ENCODE peak calls at places on chromosomes 2 and 18, in five cellular contexts. One of them, this sample, is unnamed.

GRCh38 chr2:65877331-65877791 is 445.0 kb upstream of the SPRED2 start:
- DNase-seq in hepatocyte: no peak
- DNase-seq in left lung: no peak
- DNase-seq in GM20000: no peak
- DNase-seq in B cell: no peak
- DNase-seq in this sample: no peak

GRCh38 chr2:75557474-75558131 is 3.1 kb downstream of the EVA1A start:
- DNase-seq in left lung: no peak
- DNase-seq in hepatocyte: no peak
- DNase-seq in B cell: no peak
- DNase-seq in GM20000: no peak
- DNase-seq in this sample: no peak

GRCh38 chr2:230715201-230715600 is 2.6 kb downstream of the CAB39 start:
- DNase-seq in GM20000: no peak
- DNase-seq in left lung: no peak
- DNase-seq in hepatocyte: no peak
- DNase-seq in B cell: no peak
- DNase-seq in this sample: no peak

GRCh38 chr18:45528712-45529336 is 86.5 kb upstream of the SLC14A2 start:
- DNase-seq in B cell: no peak
- DNase-seq in hepatocyte: no peak
- DNase-seq in left lung: no peak
- DNase-seq in GM20000: no peak
- DNase-seq in this sample: no peak

GRCh38 chr2:85400541-85400940 is 9.6 kb downstream of the CAPG start:
- DNase-seq in GM20000: no peak
- DNase-seq in B cell: no peak
- DNase-seq in hepatocyte: no peak
- DNase-seq in left lung: peak
- DNase-seq in this sample: no peak

GRCh38 chr2:51995293-51995692 is 963.4 kb upstream of the NRXN1 start:
- DNase-seq in left lung: no peak
- DNase-seq in B cell: no peak
- DNase-seq in GM20000: no peak
- DNase-seq in hepatocyte: no peak
- DNase-seq in this sample: no peak

GRCh38 chr2:147913701-147914480 is 69.1 kb downstream of the ACVR2A start:
- DNase-seq in B cell: no peak
- DNase-seq in GM20000: no peak
- DNase-seq in left lung: no peak
- DNase-seq in hepatocyte: no peak
- DNase-seq in this sample: no peak

GRCh38 chr2:26732446-26732845 is 31.6 kb upstream of the SLC35F6 start:
- DNase-seq in B cell: no peak
- DNase-seq in hepatocyte: no peak
- DNase-seq in GM20000: no peak
- DNase-seq in left lung: no peak
- DNase-seq in this sample: no peak

GRCh38 chr2:38788306-38788705 is 10.3 kb downstream of the GEMIN6 start:
- DNase-seq in GM20000: no peak
- DNase-seq in B cell: no peak
- DNase-seq in left lung: no peak
- DNase-seq in hepatocyte: no peak
- DNase-seq in this sample: no peak

GRCh38 chr2:11945139-11946126 is 199.0 kb downstream of the LPIN1 start:
- DNase-seq in left lung: no peak
- DNase-seq in GM20000: no peak
- DNase-seq in B cell: no peak
- DNase-seq in hepatocyte: no peak
- DNase-seq in this sample: no peak

GRCh38 chr2:30956995-30957394 is 149.7 kb upstream of the CAPN13 start:
- DNase-seq in B cell: no peak
- DNase-seq in GM20000: no peak
- DNase-seq in left lung: no peak
- DNase-seq in hepatocyte: no peak
- DNase-seq in this sample: no peak

GRCh38 chr2:232697807-232698110 is 628 bp downstream of the GIGYF2 start:
- DNase-seq in hepatocyte: no peak
- DNase-seq in left lung: no peak
- DNase-seq in GM20000: no peak
- DNase-seq in B cell: no peak
- DNase-seq in this sample: no peak

GRCh38 chr2:154527962-154528361 is 170.5 kb upstream of the KCNJ3 start:
- DNase-seq in hepatocyte: no peak
- DNase-seq in B cell: no peak
- DNase-seq in left lung: no peak
- DNase-seq in GM20000: no peak
- DNase-seq in this sample: no peak

GRCh38 chr2:36455788-36456187 is 100.2 kb downstream of the CRIM1 start:
- DNase-seq in B cell: no peak
- DNase-seq in left lung: no peak
- DNase-seq in GM20000: no peak
- DNase-seq in hepatocyte: no peak
- DNase-seq in this sample: no peak

GRCh38 chr2:158781562-158781961 is 13.6 kb upstream of the DAPL1 start:
- DNase-seq in left lung: no peak
- DNase-seq in B cell: no peak
- DNase-seq in hepatocyte: peak
- DNase-seq in GM20000: no peak
- DNase-seq in this sample: no peak

GRCh38 chr18:58495202-58495601 is 133.7 kb downstream of the ALPK2 start:
- DNase-seq in GM20000: no peak
- DNase-seq in hepatocyte: no peak
- DNase-seq in left lung: no peak
- DNase-seq in B cell: no peak
- DNase-seq in this sample: no peak

GRCh38 chr2:7191927-7192326 is 274.7 kb downstream of the RNF144A start:
- DNase-seq in hepatocyte: peak
- DNase-seq in GM20000: no peak
- DNase-seq in B cell: no peak
- DNase-seq in left lung: no peak
- DNase-seq in this sample: no peak

GRCh38 chr18:2948038-2948437 is 64.9 kb downstream of the LPIN2 start:
- DNase-seq in GM20000: no peak
- DNase-seq in B cell: no peak
- DNase-seq in left lung: no peak
- DNase-seq in hepatocyte: peak
- DNase-seq in this sample: no peak

GRCh38 chr18:48838921-48839818 is 111.6 kb downstream of the SMAD7 start:
- DNase-seq in B cell: no peak
- DNase-seq in left lung: no peak
- DNase-seq in hepatocyte: peak
- DNase-seq in GM20000: no peak
- DNase-seq in this sample: no peak

GRCh38 chr2:138949517-138949916 is 169.3 kb upstream of the NXPH2 start:
- DNase-seq in hepatocyte: no peak
- DNase-seq in left lung: no peak
- DNase-seq in GM20000: no peak
- DNase-seq in B cell: no peak
- DNase-seq in this sample: no peak

GRCh38 chr2:228048838-228049490 is 132.5 kb downstream of the SPHKAP start:
- DNase-seq in hepatocyte: peak
- DNase-seq in left lung: peak
- DNase-seq in GM20000: peak
- DNase-seq in B cell: no peak
- DNase-seq in this sample: no peak

GRCh38 chr2:73970850-73971471 is 13.7 kb upstream of the TET3 start:
- DNase-seq in left lung: peak
- DNase-seq in GM20000: peak
- DNase-seq in B cell: peak
- DNase-seq in hepatocyte: no peak
- DNase-seq in this sample: no peak

GRCh38 chr2:113282747-113283533 is 4.2 kb upstream of the PAX8 start:
- DNase-seq in left lung: peak
- DNase-seq in hepatocyte: peak
- DNase-seq in GM20000: no peak
- DNase-seq in B cell: no peak
- DNase-seq in this sample: no peak
- TF ChIP-seq CTCF in left lung: no peak
- TF ChIP-seq CTCF in hepatocyte: peak
- TF ChIP-seq CTCF in GM20000: no peak
- TF ChIP-seq CTCF in B cell: no peak
- TF ChIP-seq CTCF in this sample: peak

DNA sequence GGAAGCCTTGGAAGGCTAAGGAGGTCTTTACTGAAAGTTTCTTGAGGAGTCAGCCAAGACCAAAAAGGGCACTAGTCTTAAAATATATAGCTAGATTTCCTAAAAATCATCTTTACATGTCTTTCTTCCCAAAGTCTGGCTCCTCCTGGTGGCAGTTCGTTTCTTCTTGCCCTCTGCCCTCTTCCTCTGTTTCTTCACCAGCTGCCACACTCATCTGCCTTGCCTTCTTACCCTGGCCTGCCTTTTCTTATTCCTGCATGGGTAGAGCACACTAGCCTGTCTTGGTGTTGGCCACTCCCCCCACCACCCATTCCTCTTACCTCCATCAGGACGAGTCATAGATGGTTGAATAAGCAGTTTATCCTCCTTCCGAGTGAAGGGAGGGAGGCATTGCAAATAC is 129.8 kb downstream of the RAPGEF4 start:
- DNase-seq in B cell: no peak
- DNase-seq in left lung: no peak
- DNase-seq in GM20000: no peak
- DNase-seq in hepatocyte: no peak
- DNase-seq in this sample: no peak
- TF ChIP-seq CTCF in B cell: no peak
- TF ChIP-seq CTCF in left lung: no peak
- TF ChIP-seq CTCF in GM20000: no peak
- TF ChIP-seq CTCF in hepatocyte: no peak
- TF ChIP-seq CTCF in this sample: no peak

GRCh38 chr2:45006041-45006941 is 3.0 kb downstream of the SIX2 start:
- DNase-seq in B cell: no peak
- DNase-seq in hepatocyte: no peak
- DNase-seq in GM20000: no peak
- DNase-seq in left lung: no peak
- DNase-seq in this sample: no peak

GRCh38 chr2:45007356-45007755 is 1.9 kb downstream of the SIX2 start:
- DNase-seq in left lung: no peak
- DNase-seq in GM20000: no peak
- DNase-seq in hepatocyte: no peak
- DNase-seq in B cell: no peak
- DNase-seq in this sample: no peak

GRCh38 chr2:45007961-45008295 is 1.3 kb downstream of the SIX2 start:
- DNase-seq in left lung: no peak
- DNase-seq in B cell: no peak
- DNase-seq in GM20000: no peak
- DNase-seq in hepatocyte: no peak
- DNase-seq in this sample: no peak

GRCh38 chr2:45005261-45006002 is 3.8 kb downstream of the SIX2 start:
- DNase-seq in B cell: no peak
- DNase-seq in GM20000: no peak
- DNase-seq in hepatocyte: no peak
- DNase-seq in left lung: no peak
- DNase-seq in this sample: no peak

GRCh38 chr2:45006942-45007287 is 2.3 kb downstream of the SIX2 start:
- DNase-seq in B cell: no peak
- DNase-seq in hepatocyte: no peak
- DNase-seq in left lung: no peak
- DNase-seq in GM20000: no peak
- DNase-seq in this sample: no peak
- TF ChIP-seq CTCF in B cell: no peak
- TF ChIP-seq CTCF in hepatocyte: no peak
- TF ChIP-seq CTCF in left lung: no peak
- TF ChIP-seq CTCF in GM20000: no peak
- TF ChIP-seq CTCF in this sample: no peak

GRCh38 chr2:33599175-33599942 is at the start of gene FAM98A:
- DNase-seq in left lung: peak
- DNase-seq in hepatocyte: peak
- DNase-seq in GM20000: peak
- DNase-seq in B cell: peak
- DNase-seq in this sample: peak
- TF ChIP-seq CTCF in left lung: no peak
- TF ChIP-seq CTCF in hepatocyte: no peak
- TF ChIP-seq CTCF in GM20000: no peak
- TF ChIP-seq CTCF in B cell: no peak
- TF ChIP-seq CTCF in this sample: peak

GRCh38 chr2:24075259-24075658 is 867 bp downstream of the SF3B6 start:
- DNase-seq in GM20000: no peak
- DNase-seq in hepatocyte: no peak
- DNase-seq in left lung: no peak
- DNase-seq in B cell: no peak
- DNase-seq in this sample: no peak

GRCh38 chr2:24075915-24076848 is at the start of gene SF3B6:
- DNase-seq in B cell: peak
- DNase-seq in GM20000: peak
- DNase-seq in hepatocyte: peak
- DNase-seq in left lung: peak
- DNase-seq in this sample: peak

GRCh38 chr2:24077535-24077877 is 1.4 kb upstream of the SF3B6 start:
- DNase-seq in hepatocyte: no peak
- DNase-seq in GM20000: no peak
- DNase-seq in left lung: no peak
- DNase-seq in B cell: no peak
- DNase-seq in this sample: no peak

GRCh38 chr2:24077879-24078278 is 1.8 kb upstream of the SF3B6 start:
- DNase-seq in hepatocyte: no peak
- DNase-seq in left lung: no peak
- DNase-seq in B cell: no peak
- DNase-seq in GM20000: no peak
- DNase-seq in this sample: no peak

GRCh38 chr2:24076849-24077534 is 866 bp upstream of the SF3B6 start:
- DNase-seq in left lung: no peak
- DNase-seq in B cell: peak
- DNase-seq in hepatocyte: peak
- DNase-seq in GM20000: no peak
- DNase-seq in this sample: no peak
- TF ChIP-seq CTCF in left lung: no peak
- TF ChIP-seq CTCF in B cell: no peak
- TF ChIP-seq CTCF in hepatocyte: no peak
- TF ChIP-seq CTCF in GM20000: no peak
- TF ChIP-seq CTCF in this sample: no peak

DNA sequence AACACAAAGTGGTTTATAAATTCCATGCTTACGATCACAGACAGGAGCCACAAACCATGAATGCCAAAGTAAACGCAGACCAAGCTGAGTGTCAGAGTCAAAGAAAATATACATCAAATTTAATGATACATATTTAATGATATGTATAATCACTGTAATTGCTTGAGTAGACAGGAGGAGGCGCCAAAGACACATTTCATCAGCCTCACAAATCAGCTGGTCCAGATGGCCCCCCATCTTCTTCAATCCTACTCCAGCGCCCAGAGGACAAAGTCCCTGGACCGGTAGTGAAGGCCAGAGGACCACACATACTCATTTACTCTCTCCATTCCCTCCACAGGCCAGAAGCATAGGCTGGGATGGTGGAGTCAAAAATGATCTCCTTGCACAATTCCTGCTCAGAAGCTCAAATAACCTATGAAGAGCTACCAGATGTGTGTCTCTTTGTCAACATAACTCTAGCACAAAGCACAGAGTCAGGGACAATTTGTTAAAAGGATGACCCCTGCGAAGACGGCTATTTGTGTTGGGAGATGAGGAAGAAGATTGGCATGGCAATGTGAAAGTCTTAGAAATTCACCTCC is 149.3 kb upstream of the PGAP1 start:
- DNase-seq in left lung: no peak
- DNase-seq in B cell: no peak
- DNase-seq in hepatocyte: no peak
- DNase-seq in GM20000: no peak
- DNase-seq in this sample: no peak
- TF ChIP-seq CTCF in left lung: peak
- TF ChIP-seq CTCF in B cell: peak
- TF ChIP-seq CTCF in hepatocyte: peak
- TF ChIP-seq CTCF in GM20000: peak
- TF ChIP-seq CTCF in this sample: peak

GRCh38 chr18:35998967-35999366 is 26.5 kb downstream of the RMP24 start:
- DNase-seq in hepatocyte: no peak
- DNase-seq in GM20000: no peak
- DNase-seq in left lung: no peak
- DNase-seq in B cell: no peak
- DNase-seq in this sample: no peak
- TF ChIP-seq CTCF in hepatocyte: no peak
- TF ChIP-seq CTCF in GM20000: no peak
- TF ChIP-seq CTCF in left lung: no peak
- TF ChIP-seq CTCF in B cell: peak
- TF ChIP-seq CTCF in this sample: peak